ENCODE peak calls at places on chromosomes 11 and 22, in nine cellular contexts. Q is SK-MEL-5, U is PC-3, X is cardiac muscle cell, S is G401, J is NCI-H510A treated with DMSO at 0.1 percent for 48 hours, O is RPMI7951, Y is tibial artery, M is D341Med. E is an unnamed sample.

GRCh38 chr11:75376175-75376574 is 23.1 kb upstream of the RPS3 start:
- DNase-seq in Q (no peak), X (no peak), S (no peak), Y (no peak), J (no peak), U (peak), M (no peak), O (no peak), E (no peak)

GRCh38 chr11:6812391-6813005 is 13.0 kb upstream of the OR6A2 start:
- DNase-seq in S (peak), M (peak), X (peak), J (peak), O (peak), Y (no peak), U (peak), Q (peak), E (peak)

GRCh38 chr22:38699143-38699542 is 1.6 kb downstream of the JOSD1 start:
- DNase-seq in Y (no peak), O (no peak), U (no peak), J (no peak), M (no peak), Q (no peak), S (peak), X (no peak), E (no peak)

GRCh38 chr11:38971141-38971540 is 2373.1 kb upstream of the RAG2 start:
- DNase-seq in S (no peak), X (no peak), U (peak), Q (peak), O (peak), Y (no peak), M (no peak), J (no peak), E (no peak)

GRCh38 chr11:2751523-2752203 is 51.9 kb upstream of the KCNQ1OT1 start:
- DNase-seq in J (no peak), Q (no peak), X (no peak), U (no peak), S (no peak), M (no peak), Y (peak), O (no peak), E (no peak)

GRCh38 chr11:122524532-122524882 is 131.0 kb upstream of the UBASH3B start:
- DNase-seq in S (no peak), Q (no peak), J (no peak), X (peak), O (no peak), Y (no peak), M (no peak), U (no peak), E (no peak)

GRCh38 chr22:23183107-23183698 is 2.9 kb downstream of the BCR start:
- DNase-seq in U (peak), Y (peak), J (peak), S (peak), X (peak), M (peak), O (peak), Q (peak), E (peak)

GRCh38 chr22:33018232-33018864 is 39.8 kb downstream of the SYN3 start:
- DNase-seq in O (peak), U (peak), Y (no peak), S (peak), Q (peak), M (peak), J (peak), X (peak), E (peak)